ENCODE peak calls at places on chromosome 14, in eight cellular contexts. L is activated T-cell treated with anti-CD3 and anti-CD28 coated beads, Interleukin-2, amount 50 U/mL, for 72 hours; G is HT1080; K is neural crest cell; E is naive thymus-derived CD4-positive, alpha-beta T cell; C is NCI-H1092 treated with DMSO at 0.1 percent for 48 hours; U is amniotic epithelial cell; R is type B pancreatic cell. V is an unnamed sample.

GRCh38 chr14:56952766-56953473 is 142.6 kb upstream of the OTX2 start:
- DNase-seq in L (no peak), G (no peak), K (no peak), E (no peak), C (no peak), U (no peak), R (no peak), V (no peak)

GRCh38 chr14:59195898-59196297 is 7.4 kb downstream of the DAAM1 start:
- DNase-seq in L (no peak), G (no peak), K (no peak), E (no peak), C (no peak), U (no peak), R (no peak), V (no peak)

GRCh38 chr14:22471545-22472121 is 117.4 kb downstream of the DAD1 start:
- DNase-seq in L (no peak), G (peak; percentile 11), K (peak; percentile 44), E (no peak), C (peak; percentile 42), U (peak; percentile 49), R (no peak), V (no peak)

GRCh38 chr14:80315681-80316080 is 104.4 kb upstream of the DIO2 start:
- DNase-seq in L (no peak), G (no peak), K (no peak), E (no peak), C (no peak), U (no peak), R (no peak), V (no peak)

GRCh38 chr14:91284146-91284790 is 39.8 kb upstream of the GPR68 start:
- DNase-seq in L (no peak), G (peak; percentile 53), K (no peak), E (no peak), C (no peak), U (peak; percentile 75), R (no peak), V (no peak)

GRCh38 chr14:67166450-67166853 is 22.8 kb upstream of the GARIN2 start:
- DNase-seq in L (peak; percentile 28), G (peak; percentile 38), K (peak; percentile 43), E (peak; percentile 39), C (peak; percentile 20), U (peak; percentile 51), R (no peak), V (no peak)

GRCh38 chr14:37824936-37825698 is 229.7 kb downstream of the TTC6 start:
- DNase-seq in L (no peak), G (peak; percentile 59), K (no peak), E (no peak), C (no peak), U (no peak), R (no peak), V (no peak)

GRCh38 chr14:52227559-52228222 is 39.8 kb upstream of the PTGDR start:
- DNase-seq in L (no peak), G (no peak), K (no peak), E (no peak), C (no peak), U (no peak), R (no peak), V (no peak)

GRCh38 chr14:86168376-86168775 is 638.4 kb downstream of the FLRT2 start:
- DNase-seq in L (no peak), G (peak; percentile 33), K (no peak), E (no peak), C (no peak), U (no peak), R (no peak), V (no peak)

GRCh38 chr14:37792124-37792523 is 196.7 kb downstream of the TTC6 start:
- DNase-seq in L (no peak), G (no peak), K (no peak), E (no peak), C (no peak), U (no peak), R (no peak), V (no peak)

GRCh38 chr14:74251546-74252030 is 12.3 kb downstream of the VSX2 start:
- DNase-seq in L (peak; percentile 74), G (peak; percentile 62), K (peak; percentile 74), E (peak; percentile 69), C (peak; percentile 55), U (peak; percentile 61), R (no peak), V (peak; percentile 57)

GRCh38 chr14:105420141-105420975 is 731 bp downstream of the MTA1 start:
- DNase-seq in L (no peak), G (no peak), K (no peak), E (no peak), C (no peak), U (no peak), R (no peak), V (no peak)

GRCh38 chr14:102907980-102908730 is 14.3 kb upstream of the AMN start:
- DNase-seq in L (no peak), G (no peak), K (no peak), E (no peak), C (no peak), U (no peak), R (no peak), V (no peak)

GRCh38 chr14:23430733-23431105 is 4.7 kb downstream of the MYH7 start:
- DNase-seq in L (no peak), G (peak; percentile 16), K (no peak), E (no peak), C (peak; percentile 45), U (peak; percentile 1), R (no peak), V (no peak)

GRCh38 chr14:76080009-76080408 is 71.7 kb upstream of the GPATCH2L start:
- DNase-seq in L (no peak), G (no peak), K (no peak), E (no peak), C (no peak), U (no peak), R (no peak), V (no peak)

GRCh38 chr14:52363969-52364368 is 49.9 kb downstream of the PTGER2 start:
- DNase-seq in L (no peak), G (no peak), K (no peak), E (no peak), C (no peak), U (no peak), R (no peak), V (no peak)

GRCh38 chr14:73786632-73786941 is 65.0 kb upstream of the PTGR2 start:
- DNase-seq in L (no peak), G (peak; percentile 38), K (peak; percentile 31), E (no peak), C (no peak), U (no peak), R (no peak), V (no peak)

GRCh38 chr14:81550001-81550642 is 16.5 kb upstream of the SEL1L start:
- DNase-seq in L (no peak), G (no peak), K (no peak), E (no peak), C (no peak), U (no peak), R (no peak), V (no peak)

GRCh38 chr14:93962701-93963601 is 13.4 kb downstream of the ASB2 start:
- DNase-seq in L (peak; percentile 72), G (peak; percentile 26), K (no peak), E (peak; percentile 42), C (no peak), U (no peak), R (no peak), V (peak; percentile 92)

GRCh38 chr14:93103392-93104080 is 12.2 kb downstream of the ITPK1 start:
- DNase-seq in L (peak; percentile 80), G (peak; percentile 64), K (no peak), E (peak; percentile 67), C (no peak), U (no peak), R (no peak), V (peak; percentile 67)

GRCh38 chr14:81164167-81164774 is 56.5 kb downstream of the GTF2A1 start:
- DNase-seq in L (peak; percentile 80), G (peak; percentile 91), K (peak; percentile 38), E (peak; percentile 10), C (peak; percentile 78), U (peak; percentile 67), R (no peak), V (peak; percentile 58)